ENCODE peak calls at places on chromosome 9, in ten cellular contexts. Q is HCT116, K is upper lobe of left lung, M is H1, D is HepG2, Z is breast epithelium, G is stomach, H is transverse colon, A is esophagus muscularis mucosa, E is prostate gland. I is an unnamed sample.

GRCh38 chr9:109317311-109317978 is 3.4 kb downstream of the EPB41L4B start:
- DNase-seq in Q (no peak), K (no peak), M (no peak), D (no peak), Z (no peak), G (no peak), H (peak; percentile 59), A (no peak), E (peak; percentile 42), I (no peak)

GRCh38 chr9:37105169-37105750 is 15.1 kb upstream of the ZCCHC7 start:
- DNase-seq in Q (no peak), K (no peak), M (no peak), D (no peak), Z (no peak), G (no peak), H (no peak), A (no peak), E (no peak), I (no peak)

GRCh38 chr9:129495422-129496186 is 125.3 kb downstream of the C9orf50 start:
- DNase-seq in Q (peak; percentile 82), K (peak; percentile 98), M (peak; percentile 87), D (peak; percentile 86), Z (peak; percentile 96), G (peak; percentile 96), H (peak; percentile 94), A (peak; percentile 97), E (peak; percentile 93), I (peak; percentile 94)

GRCh38 chr9:29214162-29214520 is 1640.9 kb upstream of the C9orf72 start:
- DNase-seq in Q (no peak), K (peak; percentile 3), M (no peak), D (no peak), Z (no peak), G (peak; percentile 27), H (no peak), A (no peak), E (no peak), I (no peak)

GRCh38 chr9:120477534-120478001 is 102.4 kb downstream of the CDK5RAP2 start:
- DNase-seq in Q (peak; percentile 8), K (no peak), M (peak; percentile 29), D (peak; percentile 11), Z (no peak), G (peak; percentile 57), H (peak; percentile 53), A (no peak), E (peak; percentile 35), I (no peak)

GRCh38 chr9:22041792-22042191 is 32.7 kb upstream of the CDKN2B start:
- DNase-seq in Q (peak; percentile 29), K (no peak), M (no peak), D (no peak), Z (no peak), G (peak; percentile 71), H (peak; percentile 84), A (no peak), E (peak; percentile 94), I (no peak)

GRCh38 chr9:133242241-133242640 is 32.8 kb downstream of the ABO start:
- DNase-seq in Q (no peak), K (no peak), M (no peak), D (no peak), Z (no peak), G (no peak), H (no peak), A (no peak), E (no peak), I (no peak)

GRCh38 chr9:107635803-107636174 is 146.2 kb upstream of the KLF4 start:
- DNase-seq in Q (no peak), K (no peak), M (no peak), D (no peak), Z (no peak), G (no peak), H (no peak), A (no peak), E (no peak), I (no peak)

GRCh38 chr9:110135858-110136257 is 72.1 kb downstream of the C9orf152 start:
- DNase-seq in Q (no peak), K (no peak), M (no peak), D (no peak), Z (no peak), G (no peak), H (no peak), A (no peak), E (no peak), I (no peak)

GRCh38 chr9:36796671-36797419 is 224.2 kb downstream of the MELK start:
- DNase-seq in Q (no peak), K (no peak), M (no peak), D (no peak), Z (no peak), G (no peak), H (no peak), A (no peak), E (no peak), I (no peak)

GRCh38 chr9:120904999-120905793 is 21.4 kb downstream of the TRAF1 start:
- DNase-seq in Q (no peak), K (no peak), M (no peak), D (no peak), Z (no peak), G (no peak), H (no peak), A (no peak), E (no peak), I (no peak)

GRCh38 chr9:34589656-34590375 is at the start of gene CNTFR:
- DNase-seq in Q (no peak), K (peak; percentile 88), M (no peak), D (no peak), Z (no peak), G (no peak), H (no peak), A (no peak), E (peak; percentile 48), I (no peak)

GRCh38 chr9:3931996-3932906 is 367.6 kb downstream of the GLIS3 start:
- DNase-seq in Q (no peak), K (no peak), M (no peak), D (no peak), Z (no peak), G (no peak), H (no peak), A (no peak), E (no peak), I (no peak)

GRCh38 chr9:107361816-107362215 is 78.7 kb downstream of the RAD23B start:
- DNase-seq in Q (no peak), K (no peak), M (no peak), D (no peak), Z (no peak), G (no peak), H (no peak), A (no peak), E (no peak), I (no peak)

GRCh38 chr9:36560813-36561212 is 11.9 kb upstream of the MELK start:
- DNase-seq in Q (no peak), K (no peak), M (no peak), D (no peak), Z (no peak), G (no peak), H (no peak), A (no peak), E (no peak), I (no peak)

GRCh38 chr9:18260527-18260926 is 213.4 kb upstream of the ADAMTSL1 start:
- DNase-seq in Q (no peak), K (no peak), M (no peak), D (no peak), Z (no peak), G (no peak), H (no peak), A (no peak), E (no peak), I (no peak)

GRCh38 chr9:21465859-21466518 is 16.1 kb downstream of the IFNE start:
- DNase-seq in Q (peak; percentile 61), K (no peak), M (no peak), D (peak; percentile 55), Z (no peak), G (no peak), H (no peak), A (no peak), E (peak; percentile 18), I (no peak)

GRCh38 chr9:85662558-85662957 is 79.2 kb downstream of the AGTPBP1 start:
- DNase-seq in Q (no peak), K (no peak), M (no peak), D (no peak), Z (no peak), G (no peak), H (no peak), A (no peak), E (no peak), I (no peak)
- H3K4me1 ChIP-seq in Q (no peaks in the 10 kb centered on the region), K (no peaks in the 10 kb centered on the region), M (no peaks in the 10 kb centered on the region), D (no peaks in the 10 kb centered on the region), Z (no peaks in the 10 kb centered on the region), G (no peaks in the 10 kb centered on the region), H (no peaks in the 10 kb centered on the region), A (no peaks in the 10 kb centered on the region), E (no peaks in the 10 kb centered on the region), I (no peaks in the 10 kb centered on the region)

GRCh38 chr9:127808347-127809001 is 5.8 kb downstream of the FPGS start:
- DNase-seq in Q (no peak), K (peak; percentile 78), M (no peak), D (no peak), Z (no peak), G (no peak), H (no peak), A (no peak), E (no peak), I (no peak)
- TF ChIP-seq POLR2AphosphoS5 in Q (no peak), K (no peak), M (no peak), D (no peak), Z (no peak), G (no peak), H (no peak), A (no peak), E (no peak), I (no peak)

GRCh38 chr9:70411141-70411929 is 3.1 kb downstream of the KLF9 start:
- DNase-seq in Q (no peak), K (no peak), M (no peak), D (peak; percentile 9), Z (no peak), G (peak; percentile 63), H (peak; percentile 64), A (peak; percentile 95), E (peak; percentile 61), I (peak; percentile 94)
- TF ChIP-seq POLR2A in Q (no peak), K (peak; percentile 33), M (no peak), D (no peak), Z (peak; percentile 40), G (peak; percentile 51), H (peak; percentile 35), A (peak; percentile 50), E (no peak), I (no peak)

GRCh38 chr9:113582698-113583200 is 119.2 kb downstream of the RGS3 start:
- DNase-seq in Q (no peak), K (no peak), M (no peak), D (no peak), Z (no peak), G (no peak), H (no peak), A (no peak), E (no peak), I (no peak)
- H3K4me1 ChIP-seq in Q (peaks cover 39% of the 10 kb centered on the region), K (peaks cover 75% of the 10 kb centered on the region), M (no peaks in the 10 kb centered on the region), D (peaks cover 21% of the 10 kb centered on the region), Z (peaks cover 33% of the 10 kb centered on the region), G (peaks cover 72% of the 10 kb centered on the region), H (peaks cover 42% of the 10 kb centered on the region), A (peaks cover 73% of the 10 kb centered on the region), E (peaks cover 36% of the 10 kb centered on the region), I (peaks cover 66% of the 10 kb centered on the region)

GRCh38 chr9:124003636-124004349 is 7.8 kb upstream of the LHX2 start:
- DNase-seq in Q (no peak), K (no peak), M (no peak), D (no peak), Z (no peak), G (no peak), H (no peak), A (no peak), E (no peak), I (no peak)
- TF ChIP-seq POLR2AphosphoS5 in Q (no peak), K (no peak), M (no peak), D (no peak), Z (no peak), G (no peak), H (no peak), A (no peak), E (no peak), I (no peak)

GRCh38 chr9:130707225-130707976 is 13.8 kb downstream of the EXOSC2 start:
- DNase-seq in Q (no peak), K (no peak), M (no peak), D (peak; percentile 63), Z (no peak), G (peak; percentile 80), H (peak; percentile 76), A (no peak), E (peak; percentile 62), I (no peak)
- TF ChIP-seq POLR2A in Q (no peak), K (no peak), M (no peak), D (no peak), Z (no peak), G (no peak), H (no peak), A (no peak), E (no peak), I (no peak)

I was measured in vagina.